ENCODE peak calls at places on chromosome 19, in ten cellular contexts. Z, D, B, T, L, P, Y, O, X and Q are unnamed samples.

GRCh38 chr19:54172413-54172763 is 572 bp downstream of the TMC4 start:
- DNase-seq in Z (no peak), D (no peak), B (no peak), T (no peak), L (no peak), P (no peak), Y (no peak), O (no peak), X (no peak), Q (no peak)

GRCh38 chr19:56333506-56333905 is 18.9 kb upstream of the ZSCAN5A start:
- DNase-seq in Z (peak), D (peak), B (peak), T (no peak), L (peak), P (no peak), Y (peak), O (no peak), X (peak), Q (peak)

GRCh38 chr19:3278749-3279148 is 54.3 kb downstream of the CELF5 start:
- DNase-seq in Z (no peak), D (no peak), B (no peak), T (no peak), L (no peak), P (no peak), Y (no peak), O (no peak), X (no peak), Q (no peak)

GRCh38 chr19:48569814-48570213 is 17.8 kb downstream of the SULT2B1 start:
- DNase-seq in Z (no peak), D (peak), B (peak), T (no peak), L (no peak), P (no peak), Y (no peak), O (no peak), X (no peak), Q (no peak)

GRCh38 chr19:40163541-40164129 is 27.6 kb upstream of the MAP3K10 start:
- DNase-seq in Z (no peak), D (no peak), B (no peak), T (no peak), L (no peak), P (no peak), Y (peak), O (no peak), X (no peak), Q (peak)

GRCh38 chr19:38194061-38194701 is 29.8 kb downstream of the DPF1 start:
- DNase-seq in Z (no peak), D (no peak), B (no peak), T (no peak), L (no peak), P (no peak), Y (no peak), O (no peak), X (no peak), Q (no peak)

GRCh38 chr19:14428882-14429416 is 4.2 kb upstream of the PKN1 start:
- DNase-seq in Z (no peak), D (no peak), B (no peak), T (no peak), L (no peak), P (no peak), Y (no peak), O (no peak), X (no peak), Q (no peak)

GRCh38 chr19:28482221-28482620 is 730.7 kb downstream of the UQCRFS1 start:
- DNase-seq in Z (no peak), D (no peak), B (no peak), T (no peak), L (no peak), P (no peak), Y (no peak), O (no peak), X (no peak), Q (no peak)

GRCh38 chr19:4908311-4908710 is 990 bp upstream of the UHRF1 start:
- DNase-seq in Z (no peak), D (no peak), B (no peak), T (no peak), L (no peak), P (no peak), Y (no peak), O (no peak), X (no peak), Q (no peak)

GRCh38 chr19:17610384-17610783 is 54.9 kb downstream of the COLGALT1 start:
- DNase-seq in Z (no peak), D (peak), B (no peak), T (no peak), L (no peak), P (no peak), Y (peak), O (no peak), X (peak), Q (peak)

GRCh38 chr19:3302755-3303154 is 63.6 kb upstream of the NFIC start:
- DNase-seq in Z (no peak), D (no peak), B (no peak), T (no peak), L (no peak), P (no peak), Y (no peak), O (no peak), X (no peak), Q (no peak)

GRCh38 chr19:42074513-42075363 is 1.2 kb upstream of the ZNF574 start:
- DNase-seq in Z (peak), D (no peak), B (no peak), T (no peak), L (peak), P (no peak), Y (peak), O (peak), X (peak), Q (peak)

GRCh38 chr19:11227201-11227886 is 12.1 kb upstream of the ANGPTL8 start:
- DNase-seq in Z (no peak), D (no peak), B (no peak), T (no peak), L (no peak), P (no peak), Y (no peak), O (no peak), X (no peak), Q (no peak)
- TF ChIP-seq CTCF in Z (no peak), D (peak), B (no peak), T (no peak), L (no peak), P (no peak), Y (no peak), O (no peak), X (peak), Q (no peak)

DNA sequence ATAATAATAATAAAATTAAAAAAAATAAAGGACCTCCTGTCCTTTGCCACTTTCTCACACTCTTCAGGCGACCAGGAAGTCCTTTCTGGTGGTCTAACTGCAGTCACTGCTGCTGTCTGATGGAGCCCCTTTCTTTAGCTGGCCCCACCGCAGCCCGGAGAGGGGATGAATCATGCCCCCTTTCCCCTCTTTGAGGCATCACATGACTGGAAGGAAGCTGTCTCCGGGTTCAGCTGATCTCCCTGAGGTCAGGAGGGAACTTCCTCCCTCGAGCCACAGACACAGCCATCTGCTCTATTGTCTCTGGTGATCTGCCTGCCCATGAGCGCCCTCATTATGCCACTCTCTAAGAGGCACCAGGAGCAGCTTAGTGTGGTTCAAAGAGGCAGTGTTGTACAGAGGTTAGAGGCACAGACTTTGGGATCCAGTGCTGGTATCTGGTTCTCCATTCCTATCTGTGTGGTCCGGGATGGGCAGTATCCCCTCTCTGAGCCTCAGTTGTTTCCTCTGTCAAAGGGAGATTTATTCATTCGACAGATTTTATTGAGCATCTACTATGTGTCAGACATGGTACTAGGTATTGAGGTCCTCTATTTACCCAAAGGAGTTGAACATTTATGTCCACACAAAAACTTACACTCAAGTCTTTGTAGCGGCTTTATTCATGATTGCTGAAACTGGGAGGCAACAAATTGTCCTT is 30.0 kb downstream of the VAV1 start:
- DNase-seq in Z (peak), D (peak), B (peak), T (peak), L (no peak), P (peak), Y (peak), O (peak), X (peak), Q (peak)
- TF ChIP-seq CTCF in Z (no peak), D (no peak), B (no peak), T (no peak), L (no peak), P (no peak), Y (peak), O (no peak), X (no peak), Q (no peak)

DNA sequence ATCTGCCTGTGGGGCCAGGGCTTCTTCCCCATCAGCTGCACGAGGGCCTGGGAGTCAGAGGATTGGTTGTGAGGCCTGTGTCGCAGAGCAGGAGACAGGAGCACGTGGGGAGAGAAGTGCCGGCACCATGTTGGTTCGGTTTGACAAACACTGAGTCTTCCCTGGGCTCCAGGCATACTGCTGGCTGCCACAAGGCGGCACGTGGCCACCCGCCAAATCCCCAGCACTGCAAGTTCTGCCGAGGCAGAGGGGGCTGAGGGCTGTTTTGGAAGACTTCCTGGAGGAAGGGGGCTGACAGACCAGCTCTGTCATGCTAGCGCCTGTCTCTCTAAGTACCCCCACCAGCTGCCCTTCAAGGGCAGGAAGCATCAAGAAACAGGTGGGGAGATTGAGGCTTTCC is 9.5 kb downstream of the SHANK1 start:
- DNase-seq in Z (no peak), D (no peak), B (no peak), T (no peak), L (no peak), P (no peak), Y (no peak), O (no peak), X (no peak), Q (no peak)
- TF ChIP-seq CTCF in Z (no peak), D (no peak), B (no peak), T (no peak), L (no peak), P (no peak), Y (no peak), O (no peak), X (no peak), Q (no peak)

GRCh38 chr19:897442-898039 is 4.3 kb downstream of the RNU6-9 start:
- DNase-seq in Z (no peak), D (no peak), B (no peak), T (peak), L (no peak), P (no peak), Y (no peak), O (no peak), X (no peak), Q (no peak)
- TF ChIP-seq CTCF in Z (no peak), D (no peak), B (no peak), T (no peak), L (no peak), P (no peak), Y (no peak), O (no peak), X (no peak), Q (no peak)